ENCODE peak calls at places on chromosomes 2 and 18, in five cellular contexts. D is mammary epithelial cell, W is SK-N-SH, E is heart right ventricle, Z is heart left ventricle. H is an unnamed sample.

GRCh38 chr18:67425724-67426123 is 90.8 kb downstream of the DSEL start:
- DNase-seq in E (no peak), D (peak; percentile 97), Z (no peak), W (no peak), H (peak; percentile 96)

GRCh38 chr2:239035361-239035814 is 187.5 kb downstream of the TWIST2 start:
- DNase-seq in E (peak; percentile 32), Z (no peak), W (peak; percentile 98), D (no peak), H (peak; percentile 59)

GRCh38 chr2:101718993-101719571 is 21.6 kb downstream of the MAP4K4 start:
- DNase-seq in E (no peak), D (peak; percentile 52), Z (no peak), W (no peak), H (peak; percentile 50)

GRCh38 chr2:58336416-58336815 is 95.3 kb upstream of the FANCL start:
- DNase-seq in E (peak; percentile 7), D (no peak), W (no peak), Z (no peak), H (no peak)

GRCh38 chr2:74481961-74482800 is 617 bp downstream of the CCDC142 start:
- DNase-seq in Z (no peak), W (peak; percentile 75), E (no peak), D (peak; percentile 33), H (peak; percentile 70)

GRCh38 chr18:58603365-58604067 is 25.4 kb downstream of the ALPK2 start:
- DNase-seq in D (no peak), W (no peak), E (no peak), Z (no peak), H (no peak)

GRCh38 chr18:79586436-79587297 is 92.9 kb upstream of the CTDP1 start:
- DNase-seq in D (no peak), Z (peak; percentile 26), W (no peak), E (no peak), H (no peak)

GRCh38 chr2:47031909-47032668 is 116.5 kb upstream of the MCFD2 start:
- DNase-seq in W (no peak), Z (no peak), D (no peak), E (no peak), H (peak; percentile 26)

GRCh38 chr2:216350214-216350789 is 22.0 kb downstream of the MARCHF4 start:
- DNase-seq in Z (no peak), D (peak; percentile 75), W (no peak), E (no peak), H (peak; percentile 84)

GRCh38 chr2:23926289-23926749 is 604 bp downstream of the ATAD2B start:
- DNase-seq in E (no peak), D (no peak), W (peak; percentile 84), Z (peak; percentile 51), H (peak; percentile 66)

GRCh38 chr2:200081221-200081620 is 125.8 kb downstream of the MAIP1 start:
- DNase-seq in D (no peak), W (no peak), Z (no peak), E (no peak), H (no peak)

GRCh38 chr2:134917219-134917957 is 1.2 kb upstream of the CCNT2 start:
- DNase-seq in Z (peak; percentile 32), D (no peak), E (peak; percentile 19), W (no peak), H (no peak)

GRCh38 chr2:199459286-199460100 is 1.8 kb upstream of the SATB2 start:
- DNase-seq in D (peak; percentile 93), Z (peak; percentile 93), W (peak; percentile 83), E (peak; percentile 96), H (peak; percentile 98)

GRCh38 chr2:232787806-232788205 is 11.4 kb upstream of the KCNJ13 start:
- DNase-seq in E (no peak), Z (no peak), W (no peak), D (no peak), H (no peak)
- H3K36me3 ChIP-seq in E (no peaks in the 10 kb centered on the region), Z (peaks cover 77% of the 10 kb centered on the region), W (peaks cover 65% of the 10 kb centered on the region), D (peaks cover 19% of the 10 kb centered on the region), H (peaks cover 52% of the 10 kb centered on the region)

DNA sequence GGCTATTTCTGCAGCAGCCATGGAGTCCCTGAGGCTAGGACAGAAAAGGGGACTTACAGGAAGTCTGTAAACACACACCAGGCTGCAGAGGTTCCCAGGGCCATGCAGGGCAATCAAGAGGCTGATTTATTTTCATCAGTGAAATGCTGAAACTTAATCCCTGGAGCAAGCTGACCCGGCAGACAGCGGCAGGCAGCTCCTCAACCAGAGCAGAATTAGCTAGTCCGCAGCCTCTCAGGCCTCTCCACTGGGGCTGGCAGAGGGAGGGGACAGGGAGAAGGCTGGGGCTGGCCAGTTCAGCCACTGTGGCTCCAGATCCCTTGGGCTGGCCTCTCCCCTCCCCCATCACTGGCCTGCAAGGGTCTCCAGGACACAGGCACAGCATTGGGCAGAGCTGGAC is 136.3 kb downstream of the TNS1 start:
- DNase-seq in D (no peak), Z (peak; percentile 28), E (no peak), W (peak; percentile 52), H (no peak)
- H3K36me3 ChIP-seq in D (no peaks in the 10 kb centered on the region), Z (peaks cover 93% of the 10 kb centered on the region), E (peaks cover 17% of the 10 kb centered on the region), W (peaks cover 65% of the 10 kb centered on the region), H (peaks cover 44% of the 10 kb centered on the region)

DNA sequence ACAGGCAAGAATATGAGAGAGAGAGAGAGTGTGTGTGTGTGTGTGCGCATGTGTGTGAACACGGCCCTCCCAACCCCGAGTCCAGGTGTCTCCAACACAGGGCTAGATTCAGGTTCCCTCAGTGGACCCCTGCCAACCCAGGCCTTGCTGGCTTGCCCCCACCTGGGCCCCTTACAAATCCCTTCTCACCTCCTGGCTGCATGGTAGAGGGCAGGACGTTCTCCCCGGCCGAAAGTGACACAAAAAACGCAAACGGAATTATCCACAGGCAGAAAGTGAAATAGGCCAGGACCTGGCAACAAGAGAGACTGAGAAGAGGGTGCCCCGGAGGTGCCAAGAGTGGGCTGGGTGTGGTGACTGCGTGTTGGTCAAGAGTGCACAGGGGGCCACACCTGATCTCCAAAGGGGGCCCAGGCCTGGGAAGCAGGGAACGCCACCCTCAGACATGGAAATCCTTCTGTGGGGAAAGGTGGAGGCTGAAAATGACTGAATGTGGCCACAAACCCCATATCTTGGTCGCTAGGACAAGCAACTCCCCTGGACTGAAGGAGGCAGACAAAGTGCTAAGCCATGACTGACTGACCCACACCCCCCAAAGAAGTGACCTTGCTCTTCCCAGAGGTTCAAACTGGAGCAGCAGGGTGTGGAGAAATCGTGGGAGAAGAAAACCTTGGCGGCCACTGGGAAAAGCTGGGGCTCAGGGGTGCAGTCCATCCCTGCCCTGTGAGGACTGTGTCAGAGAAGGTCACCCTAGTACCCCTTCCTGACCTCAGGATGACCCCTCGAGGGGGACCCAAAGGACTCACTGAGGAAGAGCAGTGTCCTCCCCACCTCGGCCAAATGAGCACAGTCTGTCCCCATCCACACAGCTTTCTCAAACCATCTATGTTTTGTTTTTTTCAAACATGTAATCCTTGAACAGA is 5.7 kb downstream of the TEX261 start:
- DNase-seq in Z (no peak), E (no peak), W (no peak), D (no peak), H (no peak)
- H3K36me3 ChIP-seq in Z (peaks cover 66% of the 10 kb centered on the region), E (no peaks in the 10 kb centered on the region), W (peaks cover 63% of the 10 kb centered on the region), D (peaks cover 15% of the 10 kb centered on the region), H (peaks cover 6% of the 10 kb centered on the region)

GRCh38 chr2:179910735-179911113 is 49.3 kb upstream of the ZNF385B start:
- DNase-seq in E (no peak), W (no peak), Z (no peak), D (no peak), H (no peak)

GRCh38 chr2:179911569-179911968 is 50.2 kb upstream of the ZNF385B start:
- DNase-seq in D (no peak), W (no peak), Z (no peak), E (no peak), H (no peak)

GRCh38 chr2:179915395-179915992 is 54.1 kb upstream of the ZNF385B start:
- DNase-seq in Z (no peak), D (no peak), W (no peak), E (no peak), H (no peak)

GRCh38 chr2:179917272-179917671 is 55.9 kb upstream of the ZNF385B start:
- DNase-seq in D (peak; percentile 16), W (no peak), Z (no peak), E (no peak), H (peak; percentile 81)

GRCh38 chr2:179913809-179914208 is 52.4 kb upstream of the ZNF385B start:
- DNase-seq in Z (no peak), W (no peak), D (no peak), E (no peak), H (no peak)
- H3K36me3 ChIP-seq in Z (no peaks in the 10 kb centered on the region), W (no peaks in the 10 kb centered on the region), D (no peaks in the 10 kb centered on the region), E (no peaks in the 10 kb centered on the region), H (no peaks in the 10 kb centered on the region)

GRCh38 chr18:72232611-72233010 is 311.5 kb downstream of the CBLN2 start:
- DNase-seq in W (no peak), D (no peak), Z (no peak), E (no peak), H (no peak)
- H3K36me3 ChIP-seq in W (no peaks in the 10 kb centered on the region), D (no peaks in the 10 kb centered on the region), Z (no peaks in the 10 kb centered on the region), E (no peaks in the 10 kb centered on the region), H (no peaks in the 10 kb centered on the region)

H was measured in GM23248.